ENCODE peak calls at places on chromosome 21, in five cellular contexts. J is lower lobe of right lung; Z is fibroblast of lung; Q is CD4-positive, alpha-beta T cell; P is PC-3. A is an unnamed sample.

GRCh38 chr21:14116080-14116481 is 94.7 kb downstream of the LIPI start:
- DNase-seq in J (no peak), Z (no peak), Q (no peak), P (no peak), A (no peak)

GRCh38 chr21:29991624-29992023 is 51.8 kb upstream of the GRIK1 start:
- DNase-seq in J (no peak), Z (no peak), Q (no peak), P (no peak), A (no peak)

GRCh38 chr21:45942755-45943629 is 38.6 kb upstream of the COL6A1 start:
- DNase-seq in J (no peak), Z (no peak), Q (no peak), P (peak), A (no peak)

GRCh38 chr21:18954415-18954972 is 550.9 kb upstream of the TMPRSS15 start:
- DNase-seq in J (no peak), Z (no peak), Q (no peak), P (no peak), A (no peak)

GRCh38 chr21:22120616-22121266 is 1122.5 kb downstream of the NCAM2 start:
- DNase-seq in J (no peak), Z (no peak), Q (no peak), P (peak), A (no peak)

GRCh38 chr21:39511102-39511501 is 59.3 kb downstream of the SH3BGR start:
- DNase-seq in J (no peak), Z (no peak), Q (no peak), P (no peak), A (no peak)

GRCh38 chr21:15210235-15210678 is 145.5 kb upstream of the NRIP1 start:
- DNase-seq in J (peak), Z (no peak), Q (no peak), P (peak), A (no peak)

GRCh38 chr21:28699591-28700259 is 293.0 kb downstream of the LTN1 start:
- DNase-seq in J (no peak), Z (no peak), Q (no peak), P (no peak), A (no peak)

GRCh38 chr21:43320526-43320925 is 106.4 kb downstream of the SIK1 start:
- DNase-seq in J (no peak), Z (no peak), Q (no peak), P (no peak), A (no peak)

GRCh38 chr21:41973861-41974751 is 20.3 kb upstream of the C2CD2 start:
- DNase-seq in J (no peak), Z (no peak), Q (no peak), P (no peak), A (no peak)
- TF ChIP-seq CTCF in J (no peak), Z (no peak), Q (no peak), P (peak), A (peak)

DNA sequence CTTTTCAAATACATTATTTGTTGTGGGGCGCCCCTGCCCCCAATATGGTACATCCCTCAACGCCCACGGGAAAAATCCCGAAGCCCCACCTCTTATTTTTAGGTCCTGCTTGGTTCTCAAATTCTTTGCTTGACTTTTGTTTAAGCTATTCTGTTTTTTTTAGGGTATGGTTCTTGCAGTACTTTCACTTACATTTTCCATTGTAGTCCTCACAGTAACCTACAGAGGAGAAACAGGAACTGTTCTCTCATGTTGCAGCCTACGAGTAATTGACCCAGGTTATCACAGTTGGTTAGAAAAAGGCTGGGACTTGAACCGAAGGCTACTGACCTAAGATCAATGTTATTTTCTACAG is 699 bp upstream of the C21orf91 start:
- DNase-seq in J (no peak), Z (no peak), Q (no peak), P (no peak), A (no peak)
- TF ChIP-seq CTCF in J (no peak), Z (no peak), Q (no peak), P (no peak), A (no peak)

DNA sequence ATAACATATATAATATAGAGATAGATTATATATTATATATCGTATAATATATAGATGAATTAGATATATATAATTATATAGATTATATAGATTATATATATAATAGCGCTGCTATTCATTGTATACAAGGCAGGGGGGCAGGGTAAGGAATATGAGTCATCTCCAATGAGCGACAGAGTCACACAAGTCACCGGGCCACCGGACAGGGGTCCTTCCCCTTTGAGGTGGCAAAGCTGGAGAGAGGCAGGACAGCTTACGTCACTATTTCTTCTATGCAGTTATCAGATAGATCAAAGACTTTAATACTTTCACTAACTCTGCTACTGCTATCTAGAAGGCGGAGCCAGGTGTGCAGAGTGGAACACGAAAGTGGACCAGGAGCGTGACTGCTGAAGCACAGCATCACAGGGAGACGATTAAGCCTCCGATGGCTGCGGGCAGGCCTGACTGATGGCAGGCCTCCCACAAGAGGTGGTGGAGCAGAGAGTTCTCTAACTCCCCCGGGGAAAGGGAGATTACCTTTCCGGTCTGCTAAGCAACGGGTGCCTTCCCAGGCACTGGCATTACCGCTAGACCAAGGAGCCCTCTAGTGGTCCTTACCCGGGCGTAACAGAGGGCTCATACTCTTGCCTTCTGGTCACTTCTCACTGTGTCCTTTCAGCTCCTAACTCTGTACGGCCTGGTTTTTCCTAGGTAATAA is 2154.7 kb downstream of the MRPL39 start:
- DNase-seq in J (no peak), Z (no peak), Q (no peak), P (peak), A (peak)
- TF ChIP-seq CTCF in J (no peak), Z (no peak), Q (no peak), P (peak), A (peak)

GRCh38 chr21:44720170-44720569 is 8.8 kb upstream of the TSPEAR start:
- DNase-seq in J (no peak), Z (no peak), Q (no peak), P (no peak), A (no peak)

GRCh38 chr21:44722701-44723100 is 11.3 kb upstream of the TSPEAR start:
- DNase-seq in J (no peak), Z (no peak), Q (no peak), P (no peak), A (no peak)

GRCh38 chr21:44713846-44714245 is 2.5 kb upstream of the TSPEAR start:
- DNase-seq in J (no peak), Z (no peak), Q (no peak), P (no peak), A (no peak)

GRCh38 chr21:44714905-44715304 is 3.5 kb upstream of the TSPEAR start:
- DNase-seq in J (no peak), Z (no peak), Q (no peak), P (no peak), A (no peak)

DNA sequence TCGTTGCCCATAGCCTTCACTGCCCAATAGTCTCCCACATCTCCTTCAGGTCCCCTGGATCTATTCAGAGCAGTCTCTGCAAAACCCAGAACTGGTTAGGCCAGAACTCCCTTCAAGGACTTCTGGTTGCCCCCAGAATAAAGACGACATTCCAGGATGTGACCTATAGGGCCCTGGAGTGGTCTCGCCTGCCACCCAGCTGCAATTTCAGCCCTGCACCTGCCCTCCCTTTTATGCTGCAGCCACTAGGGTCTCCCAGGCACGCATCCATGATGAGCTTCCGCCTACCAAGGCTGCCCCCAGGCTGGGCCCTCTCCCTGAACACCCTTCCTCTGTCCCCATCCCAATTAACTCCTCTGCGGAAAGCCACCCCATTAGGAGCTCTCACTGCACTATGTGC is 7.2 kb upstream of the TSPEAR start:
- DNase-seq in J (no peak), Z (no peak), Q (no peak), P (no peak), A (no peak)
- TF ChIP-seq CTCF in J (no peak), Z (no peak), Q (no peak), P (no peak), A (no peak)

GRCh38 chr21:26964379-26964778 is 2.5 kb downstream of the ADAMTS5 start:
- DNase-seq in J (no peak), Z (no peak), Q (no peak), P (no peak), A (no peak)

GRCh38 chr21:26965091-26965566 is 1.8 kb downstream of the ADAMTS5 start:
- DNase-seq in J (no peak), Z (no peak), Q (no peak), P (no peak), A (no peak)

GRCh38 chr21:26962516-26963305 is 4.2 kb downstream of the ADAMTS5 start:
- DNase-seq in J (no peak), Z (no peak), Q (no peak), P (no peak), A (no peak)

GRCh38 chr21:26958792-26959191 is 8.1 kb downstream of the ADAMTS5 start:
- DNase-seq in J (no peak), Z (no peak), Q (no peak), P (no peak), A (no peak)

GRCh38 chr21:26961704-26962103 is 5.2 kb downstream of the ADAMTS5 start:
- DNase-seq in J (no peak), Z (no peak), Q (no peak), P (peak), A (no peak)
- TF ChIP-seq CTCF in J (peak), Z (peak), Q (no peak), P (peak), A (peak)

GRCh38 chr21:33299181-33299752 is 25.5 kb upstream of the IFNAR1 start:
- DNase-seq in J (no peak), Z (no peak), Q (peak), P (peak), A (no peak)
- TF ChIP-seq CTCF in J (peak), Z (no peak), Q (no peak), P (no peak), A (no peak)

DNA sequence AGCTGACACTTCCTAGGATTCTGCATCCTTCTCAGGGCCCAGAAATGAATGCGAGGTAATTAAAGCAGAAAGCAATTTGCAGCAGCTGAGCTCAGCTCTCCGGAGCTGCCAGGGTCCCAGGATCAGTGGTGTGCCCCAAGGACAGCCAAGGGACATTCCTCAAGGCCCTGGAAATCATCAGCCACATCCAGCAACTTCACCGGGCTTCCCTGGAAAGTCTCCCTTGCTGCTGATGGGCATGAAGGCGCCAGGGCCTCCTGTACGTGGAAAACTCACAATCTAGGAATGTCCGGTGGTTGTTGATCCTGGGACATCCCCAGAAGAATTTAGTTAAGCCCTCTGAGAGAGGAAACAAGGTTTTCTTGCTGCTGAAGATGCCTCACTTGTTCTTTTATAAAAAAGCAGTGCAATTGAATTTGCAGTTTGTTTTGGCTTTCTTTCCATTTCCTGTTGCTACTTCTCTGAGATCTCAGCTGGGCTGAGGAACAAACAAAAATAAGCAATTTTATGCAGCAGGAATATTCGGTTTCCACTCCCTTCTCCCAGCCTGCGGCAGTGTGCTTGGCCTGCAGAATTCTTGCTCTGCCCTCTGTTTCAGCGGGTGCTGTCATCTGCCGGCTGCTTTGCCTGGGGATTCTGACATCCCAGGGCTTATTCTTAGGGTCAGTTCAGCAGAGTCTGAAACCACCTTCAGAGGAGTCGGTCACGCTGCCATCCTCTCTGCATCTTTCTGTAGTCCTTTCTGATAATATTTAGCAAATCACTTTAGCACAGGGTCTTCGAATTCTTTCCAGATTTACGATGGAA is 85.9 kb downstream of the TCP10L start:
- DNase-seq in J (no peak), Z (peak), Q (no peak), P (peak), A (no peak)
- TF ChIP-seq CTCF in J (no peak), Z (no peak), Q (no peak), P (no peak), A (no peak)